ENCODE peak calls at places on chromosomes 2 and 18, in eight cellular contexts. N is fibroblast of lung, U is thoracic aorta, K is esophagus squamous epithelium, S is Karpas-422, R is endodermal cell, I is body of pancreas, E is tibial artery. C is an unnamed sample.
A peak's percentile ranks its signal among the peaks of the same experiment; 100 is the strongest.

GRCh38 chr2:71936076-71937030 is 211.3 kb downstream of the CYP26B1 start:
- DNase-seq in N (no peak), R (no peak), K (no peak), S (no peak), I (no peak), E (no peak), U (no peak), C (no peak)

GRCh38 chr2:237321746-237322145 is 92.2 kb downstream of the COL6A3 start:
- DNase-seq in K (no peak), U (no peak), N (no peak), I (no peak), S (no peak), E (no peak), R (no peak), C (no peak)

GRCh38 chr2:59277656-59278055 is 1036.5 kb upstream of the FANCL start:
- DNase-seq in U (no peak), R (no peak), K (no peak), N (peak; percentile 2), S (no peak), E (no peak), I (no peak), C (no peak)

GRCh38 chr2:188813315-188813714 is 160.9 kb upstream of the COL3A1 start:
- DNase-seq in K (no peak), N (peak; percentile 58), S (no peak), E (no peak), I (no peak), R (no peak), U (no peak), C (no peak)

GRCh38 chr2:35522434-35522833 is 833.1 kb upstream of the CRIM1 start:
- DNase-seq in K (no peak), R (peak; percentile 46), S (no peak), I (no peak), E (no peak), N (no peak), U (no peak), C (no peak)

GRCh38 chr2:37784071-37784758 is 112.8 kb upstream of the CDC42EP3 start:
- DNase-seq in R (no peak), I (no peak), S (no peak), K (no peak), N (no peak), E (no peak), U (no peak), C (no peak)

GRCh38 chr2:239355139-239355538 is 45.7 kb downstream of the HDAC4 start:
- DNase-seq in N (no peak), E (no peak), K (no peak), U (no peak), S (no peak), R (no peak), I (no peak), C (no peak)

GRCh38 chr18:2971741-2972552 is 41.0 kb downstream of the LPIN2 start:
- DNase-seq in R (no peak), K (no peak), E (peak; percentile 66), N (no peak), I (no peak), S (no peak), U (no peak), C (peak; percentile 25)

GRCh38 chr2:25929789-25930473 is 51.6 kb upstream of the ASXL2 start:
- DNase-seq in E (no peak), R (peak; percentile 55), U (no peak), N (no peak), K (no peak), I (no peak), S (no peak), C (no peak)

GRCh38 chr18:58657494-58657893 is 13.8 kb upstream of the MALT1 start:
- DNase-seq in E (no peak), I (no peak), R (no peak), K (no peak), S (no peak), U (no peak), N (no peak), C (no peak)
- H3K27ac ChIP-seq in E (no peak overlapping the region), I (no peak overlapping the region), R (no peak overlapping the region), K (no peak overlapping the region), S (peak overlapping the region; percentile 34), U (no peak overlapping the region), N (no peak overlapping the region), C (no peak overlapping the region)

GRCh38 chr18:31102941-31103340 is 720 bp upstream of the DSC2 start:
- DNase-seq in R (no peak), U (no peak), N (no peak), S (no peak), E (no peak), I (no peak), K (no peak), C (no peak)
- H3K27ac ChIP-seq in R (no peak overlapping the region), U (no peak overlapping the region), N (no peak overlapping the region), S (no peak overlapping the region), E (no peak overlapping the region), I (no peak overlapping the region), K (peak overlapping the region; percentile 99), C (peak overlapping the region; percentile 94)

DNA sequence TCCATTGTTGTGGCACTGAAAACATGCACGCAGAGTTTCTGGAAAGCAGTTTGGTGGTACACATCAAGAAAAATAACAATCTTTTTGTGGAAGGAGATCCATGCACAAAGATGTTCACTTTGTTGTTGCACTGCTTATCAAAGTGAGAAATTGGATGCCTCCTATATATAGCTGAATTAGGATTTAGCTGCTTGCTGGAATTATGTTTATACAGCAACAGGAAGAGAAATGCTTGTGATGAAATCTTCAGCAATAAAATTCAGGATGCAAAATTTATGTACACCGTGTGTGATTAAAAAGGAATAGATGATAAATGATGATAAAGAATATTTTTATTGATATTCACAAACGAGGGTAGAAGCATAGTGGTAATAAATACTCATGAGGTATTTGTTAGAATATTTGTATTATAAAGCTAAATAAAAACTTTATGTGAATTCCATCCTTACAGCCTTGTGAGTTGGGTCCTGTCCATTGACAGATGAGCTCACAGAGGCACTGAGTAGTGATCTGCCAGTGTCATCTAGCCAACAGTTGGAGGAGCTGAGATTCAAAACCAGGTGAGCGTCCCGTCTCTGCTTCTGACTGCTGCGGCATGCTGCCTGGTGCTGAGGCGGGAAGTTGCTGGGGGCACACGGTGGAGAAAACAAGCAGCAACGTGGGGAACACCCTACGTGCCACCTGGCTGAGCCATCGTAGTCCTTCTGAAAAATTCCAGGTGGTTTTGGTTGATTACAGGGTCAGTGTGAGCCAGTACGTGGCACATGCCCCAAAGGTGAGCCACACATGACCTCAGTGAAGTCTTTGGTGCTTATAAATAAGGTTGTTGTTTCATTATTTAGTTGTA is 80.2 kb downstream of the ASAP2 start:
- DNase-seq in N (peak; percentile 57), K (no peak), E (no peak), I (no peak), R (no peak), U (no peak), S (no peak), C (no peak)
- H3K27ac ChIP-seq in N (peak overlapping the region; percentile 84), K (no peak overlapping the region), E (peak overlapping the region; percentile 43), I (no peak overlapping the region), R (no peak overlapping the region), U (peak overlapping the region; percentile 69), S (no peak overlapping the region), C (no peak overlapping the region)

GRCh38 chr18:49645836-49646235 is 84.0 kb downstream of the LIPG start:
- DNase-seq in U (peak; percentile 27), E (peak; percentile 58), R (peak; percentile 63), S (no peak), N (peak; percentile 69), K (no peak), I (peak; percentile 29), C (peak; percentile 78)

GRCh38 chr18:49647496-49648168 is 85.8 kb downstream of the LIPG start:
- DNase-seq in K (no peak), R (peak; percentile 44), N (peak; percentile 83), I (no peak), U (no peak), S (no peak), E (no peak), C (no peak)

GRCh38 chr18:49645196-49645595 is 83.3 kb downstream of the LIPG start:
- DNase-seq in N (no peak), I (no peak), E (no peak), K (no peak), U (no peak), S (no peak), R (peak; percentile 36), C (no peak)

GRCh38 chr18:49648326-49648725 is 86.5 kb downstream of the LIPG start:
- DNase-seq in K (no peak), R (peak; percentile 26), N (peak; percentile 75), E (no peak), S (no peak), U (no peak), I (no peak), C (no peak)

DNA sequence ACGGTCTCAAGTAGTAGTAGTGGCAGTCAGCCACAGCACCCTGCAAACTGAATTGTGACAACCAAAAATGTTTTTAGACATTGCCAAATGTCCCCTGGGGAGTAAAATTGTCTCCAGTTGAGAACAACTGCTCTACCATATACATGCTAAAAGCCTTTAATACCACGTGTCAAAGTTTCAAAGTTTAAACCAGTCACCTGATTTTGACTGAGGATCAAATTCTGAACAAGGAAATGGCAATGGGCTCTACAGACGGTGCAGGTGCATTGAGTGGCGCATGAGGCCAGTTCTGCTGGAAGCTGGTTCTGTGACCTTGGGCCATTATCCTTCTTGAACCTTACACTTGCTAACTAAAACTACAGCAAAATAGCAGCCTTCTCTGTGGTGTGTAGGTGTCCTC is 85.0 kb downstream of the LIPG start:
- DNase-seq in S (no peak), N (no peak), R (peak; percentile 22), U (no peak), K (no peak), I (no peak), E (no peak), C (no peak)
- H3K27ac ChIP-seq in S (no peak overlapping the region), N (no peak overlapping the region), R (no peak overlapping the region), U (no peak overlapping the region), K (no peak overlapping the region), I (peak overlapping the region; percentile 26), E (no peak overlapping the region), C (no peak overlapping the region)

GRCh38 chr2:177398290-177398683 is 5.7 kb downstream of the AGPS start:
- DNase-seq in N (no peak), U (no peak), S (no peak), E (no peak), R (no peak), K (no peak), I (no peak), C (no peak)

GRCh38 chr2:177397501-177398289 is 5.1 kb downstream of the AGPS start:
- DNase-seq in I (peak; percentile 39), R (no peak), S (no peak), E (no peak), N (peak; percentile 91), U (no peak), K (no peak), C (no peak)

GRCh38 chr2:177394622-177395021 is 2.0 kb downstream of the AGPS start:
- DNase-seq in K (no peak), N (no peak), U (no peak), R (no peak), I (no peak), S (no peak), E (no peak), C (no peak)

GRCh38 chr2:177395594-177395993 is 3.0 kb downstream of the AGPS start:
- DNase-seq in U (no peak), K (no peak), N (no peak), I (no peak), S (no peak), E (no peak), R (no peak), C (no peak)

GRCh38 chr2:177396630-177397460 is 4.3 kb downstream of the AGPS start:
- DNase-seq in I (no peak), R (no peak), N (peak; percentile 74), S (no peak), U (no peak), K (no peak), E (no peak), C (peak; percentile 21)
- H3K27ac ChIP-seq in I (peak overlapping the region; percentile 61), R (no peak overlapping the region), N (no peak overlapping the region), S (no peak overlapping the region), U (no peak overlapping the region), K (no peak overlapping the region), E (no peak overlapping the region), C (peak overlapping the region; percentile 78)